ENCODE peak calls at places on chromosomes 13 and 19, in eight cellular contexts. D is K562, H is ovary, O is suprapubic skin, U is A549, G is tibial nerve, K is stomach, C is transverse colon. E is an unnamed sample.
A peak's percentile ranks its signal among the peaks of the same experiment; 100 is the strongest.

GRCh38 chr19:17242431-17243208 is 3.1 kb downstream of the NR2F6 start:
- DNase-seq in H (no peak), K (no peak), G (no peak), U (no peak), D (no peak), C (no peak), O (no peak), E (no peak)

GRCh38 chr19:4566402-4567051 is 7.0 kb upstream of the SEMA6B start:
- DNase-seq in U (no peak), G (no peak), C (no peak), H (no peak), O (no peak), D (peak; percentile 15), K (no peak), E (no peak)

GRCh38 chr13:41613984-41614581 is 156.7 kb downstream of the RGCC start:
- DNase-seq in C (no peak), O (no peak), U (no peak), D (no peak), H (peak; percentile 66), G (no peak), K (no peak), E (no peak)

GRCh38 chr13:51501592-51502205 is 48.9 kb upstream of the INTS6 start:
- DNase-seq in U (no peak), O (no peak), C (no peak), H (no peak), D (no peak), G (no peak), K (no peak), E (no peak)

GRCh38 chr19:12194827-12195500 is 32.1 kb downstream of the ZNF136 start:
- DNase-seq in U (no peak), K (peak; percentile 90), D (no peak), H (peak; percentile 92), O (peak; percentile 86), G (peak; percentile 44), C (peak; percentile 79), E (peak; percentile 95)

GRCh38 chr19:38512277-38512676 is 78.8 kb downstream of the RYR1 start:
- DNase-seq in H (no peak), D (no peak), U (no peak), K (no peak), C (no peak), O (no peak), G (no peak), E (no peak)

GRCh38 chr13:102904408-102904862 is 58.6 kb downstream of the ERCC5 start:
- DNase-seq in U (no peak), K (no peak), H (no peak), C (no peak), D (no peak), G (no peak), O (no peak), E (no peak)

GRCh38 chr13:98626298-98626940 is 49.5 kb upstream of the STK24 start:
- DNase-seq in O (no peak), H (no peak), K (no peak), D (no peak), U (no peak), C (no peak), G (no peak), E (no peak)

GRCh38 chr13:41644742-41645141 is 187.4 kb downstream of the RGCC start:
- DNase-seq in K (no peak), G (no peak), D (no peak), O (no peak), C (no peak), H (no peak), U (no peak), E (no peak)

GRCh38 chr13:98520674-98521449 is 56.0 kb downstream of the STK24 start:
- DNase-seq in K (no peak), D (no peak), H (no peak), U (no peak), O (no peak), C (no peak), G (no peak), E (no peak)

GRCh38 chr13:48896312-48896711 is 79.4 kb upstream of the FNDC3A start:
- DNase-seq in H (no peak), G (no peak), K (no peak), U (no peak), O (no peak), C (no peak), D (no peak), E (no peak)

GRCh38 chr19:31350033-31350692 is 927 bp upstream of the TSHZ3 start:
- DNase-seq in D (peak; percentile 55), H (peak; percentile 76), U (no peak), K (no peak), C (no peak), G (no peak), O (no peak), E (no peak)

GRCh38 chr13:99758465-99759162 is 213.0 kb downstream of the ZIC5 start:
- DNase-seq in O (no peak), K (no peak), U (no peak), H (no peak), D (no peak), G (no peak), C (no peak), E (no peak)
- TF ChIP-seq EP300 in O (no peak), K (no peak), U (no peak), H (no peak), D (no peak), G (no peak), C (no peak), E (no peak)

GRCh38 chr19:42269518-42270345 is 680 bp downstream of the CIC start:
- DNase-seq in D (no peak), K (no peak), H (peak; percentile 48), G (no peak), C (no peak), U (no peak), O (peak; percentile 79), E (no peak)
- TF ChIP-seq POLR2A in D (no peak), K (no peak), H (no peak), G (no peak), C (no peak), U (no peak), O (no peak), E (no peak)

DNA sequence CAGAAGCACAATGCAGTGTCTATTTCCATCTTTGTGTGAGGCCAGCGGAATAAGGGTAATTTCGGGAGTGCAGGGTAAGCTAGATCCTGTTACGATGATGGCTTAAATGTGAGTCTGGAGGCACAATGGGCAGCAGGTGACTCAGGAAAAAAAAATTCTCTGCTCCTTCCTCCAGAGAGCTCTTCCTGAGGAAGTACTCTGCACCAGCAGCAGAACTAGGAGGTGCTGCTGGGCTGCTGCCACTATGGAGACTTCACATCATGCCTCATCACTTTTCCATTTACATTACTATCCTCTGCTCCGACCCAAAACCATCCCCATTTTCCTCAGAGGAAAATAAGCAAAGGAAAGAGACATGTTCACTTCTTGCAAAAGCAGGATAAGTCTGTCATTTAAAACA is 282.0 kb downstream of the DNAJC15 start:
- DNase-seq in K (no peak), U (no peak), H (no peak), D (no peak), O (no peak), C (no peak), G (no peak), E (no peak)
- TF ChIP-seq EP300 in K (no peak), U (no peak), H (no peak), D (no peak), O (no peak), C (no peak), G (no peak), E (no peak)

GRCh38 chr13:37546087-37546486 is 52.5 kb downstream of the POSTN start:
- DNase-seq in O (no peak), H (no peak), C (no peak), D (no peak), G (no peak), U (no peak), K (no peak), E (no peak)
- TF ChIP-seq POLR2A in O (no peak), H (no peak), C (no peak), D (no peak), G (no peak), U (no peak), K (no peak), E (no peak)

GRCh38 chr19:13689050-13689449 is 75.3 kb upstream of the MRI1 start:
- DNase-seq in G (no peak), D (peak; percentile 79), U (no peak), C (no peak), K (no peak), O (no peak), H (no peak), E (no peak)
- TF ChIP-seq EP300 in G (no peak), D (peak; percentile 19), U (no peak), C (no peak), K (no peak), O (no peak), H (no peak), E (no peak)

DNA sequence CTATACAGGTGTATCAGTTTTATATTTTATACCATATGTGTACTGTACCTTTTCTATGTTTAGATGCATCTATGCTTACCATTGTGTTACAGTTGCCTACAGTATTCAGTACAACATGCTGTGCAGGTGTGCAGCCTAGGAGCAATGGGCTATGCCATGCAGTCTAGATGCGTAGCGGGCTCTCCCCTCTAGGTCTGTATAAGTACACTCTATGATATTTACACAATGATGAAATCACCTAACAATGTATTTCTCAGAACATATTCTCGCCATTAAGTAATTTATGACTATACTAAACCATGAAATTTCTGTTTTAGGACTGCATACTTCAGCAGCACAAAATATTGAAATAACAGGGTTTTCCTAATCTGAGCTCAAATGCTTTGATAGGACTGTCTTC is 179.6 kb downstream of the RFC3 start:
- DNase-seq in D (no peak), G (no peak), K (no peak), U (no peak), H (no peak), O (no peak), C (no peak), E (no peak)
- TF ChIP-seq POLR2A in D (no peak), G (no peak), K (no peak), U (no peak), H (no peak), O (no peak), C (no peak), E (no peak)

E was measured in esophagus muscularis mucosa.